ENCODE peak calls at places on chromosomes 4 and X, in eight cellular contexts. S, E, Q, A, G, C, K and P are unnamed samples.

GRCh38 chr4:10167201-10167600 is 50.6 kb upstream of the WDR1 start:
- DNase-seq in E (no peak), C (no peak), G (no peak), S (no peak), K (no peak), Q (no peak), A (no peak), P (no peak)

GRCh38 chr4:139600662-139601061 is 44.6 kb upstream of the SETD7 start:
- DNase-seq in E (no peak), G (no peak), C (no peak), A (no peak), S (no peak), Q (no peak), K (no peak), P (no peak)

GRCh38 chrX:134388161-134389109 is 71.5 kb upstream of the HPRT1 start:
- DNase-seq in C (no peak), G (peak), Q (no peak), A (no peak), E (no peak), K (no peak), S (no peak), P (no peak)

GRCh38 chrX:39843318-39843717 is 254.4 kb downstream of the BCOR start:
- DNase-seq in E (no peak), A (no peak), S (no peak), C (no peak), Q (no peak), K (no peak), G (no peak), P (no peak)

GRCh38 chr4:142274137-142274536 is 572.0 kb downstream of the INPP4B start:
- DNase-seq in C (no peak), G (no peak), A (no peak), S (no peak), Q (peak), K (no peak), E (no peak), P (no peak)

GRCh38 chrX:9291666-9292065 is 173.2 kb upstream of the TBL1X start:
- DNase-seq in S (no peak), K (peak), Q (no peak), A (peak), C (no peak), G (no peak), E (no peak), P (no peak)

GRCh38 chr4:10546-10870 is 42.6 kb upstream of the ZNF595 start:
- DNase-seq in C (no peak), A (no peak), K (no peak), S (no peak), G (no peak), E (no peak), Q (no peak), P (no peak)

GRCh38 chr4:68021185-68021584 is 57.9 kb upstream of the TMPRSS11A start:
- DNase-seq in G (no peak), K (no peak), Q (no peak), C (no peak), S (no peak), A (no peak), E (no peak), P (no peak)

GRCh38 chr4:14404730-14405129 is 597.6 kb upstream of the CPEB2 start:
- DNase-seq in A (no peak), G (no peak), C (no peak), S (no peak), K (no peak), E (no peak), Q (no peak), P (peak)

GRCh38 chrX:132217203-132218073 is 1.8 kb downstream of the RAP2C start:
- DNase-seq in K (peak), Q (no peak), G (peak), S (peak), C (peak), A (peak), E (peak), P (peak)

GRCh38 chr4:118124977-118125376 is 90.7 kb downstream of the NDST3 start:
- DNase-seq in C (no peak), E (no peak), S (no peak), K (no peak), A (no peak), G (no peak), Q (no peak), P (no peak)

GRCh38 chr4:86092684-86093083 is 267.2 kb downstream of the MAPK10 start:
- DNase-seq in C (no peak), S (no peak), E (no peak), K (no peak), A (no peak), G (no peak), Q (peak), P (no peak)

GRCh38 chrX:135346975-135347374 is 37.7 kb downstream of the ETDC start:
- DNase-seq in S (no peak), K (no peak), A (no peak), C (no peak), E (no peak), G (no peak), Q (no peak), P (no peak)

GRCh38 chr4:188779586-188779985 is 640.3 kb downstream of the TRIML1 start:
- DNase-seq in S (no peak), A (no peak), C (no peak), K (no peak), G (no peak), Q (no peak), E (no peak), P (no peak)